ENCODE peak calls at places on chromosomes 5 and 9, in ten cellular contexts. S is colonic mucosa; D is ovary; F is mammary epithelial cell; K is pancreas; J is adrenal gland; G is stomach; V is mucosa of descending colon; A is naive thymus-derived CD4-positive, alpha-beta T cell; U is PC-3. T is an unnamed sample.

GRCh38 chr5:73693573-73694061 is 67.6 kb downstream of the ARHGEF28 start:
- DNase-seq in S (no peak), D (peak; percentile 82), F (no peak), K (peak; percentile 35), J (peak; percentile 52), G (no peak), V (peak; percentile 58), A (no peak), U (peak; percentile 47), T (peak; percentile 42)

GRCh38 chr9:122192261-122192875 is 32.7 kb downstream of the MORN5 start:
- DNase-seq in S (no peak), D (no peak), F (no peak), K (no peak), J (no peak), G (peak; percentile 45), V (no peak), A (no peak), U (no peak), T (no peak)

GRCh38 chr9:121640076-121640475 is 11.4 kb upstream of the DAB2IP start:
- DNase-seq in S (peak; percentile 89), D (peak; percentile 52), F (no peak), K (peak; percentile 77), J (peak; percentile 46), G (peak; percentile 85), V (peak; percentile 93), A (peak; percentile 5), U (peak; percentile 50), T (peak; percentile 56)

GRCh38 chr9:69130456-69131441 is 43.3 kb upstream of the TJP2 start:
- DNase-seq in S (no peak), D (no peak), F (peak; percentile 82), K (no peak), J (peak; percentile 73), G (no peak), V (no peak), A (no peak), U (peak; percentile 48), T (peak; percentile 35)

GRCh38 chr5:139710370-139711066 is 62.4 kb downstream of the CXXC5 start:
- DNase-seq in S (peak; percentile 47), D (peak; percentile 29), F (peak; percentile 34), K (peak; percentile 70), J (peak; percentile 50), G (peak; percentile 54), V (peak; percentile 41), A (peak; percentile 63), U (no peak), T (peak; percentile 87)

GRCh38 chr5:126917918-126918623 is 112.3 kb downstream of the MARCHF3 start:
- DNase-seq in S (no peak), D (no peak), F (no peak), K (no peak), J (no peak), G (no peak), V (no peak), A (no peak), U (peak; percentile 87), T (no peak)

GRCh38 chr9:120138955-120139354 is 441.0 kb downstream of the CDK5RAP2 start:
- DNase-seq in S (no peak), D (no peak), F (no peak), K (no peak), J (no peak), G (no peak), V (no peak), A (no peak), U (no peak), T (no peak)

GRCh38 chr9:108259917-108260675 is 595.7 kb downstream of the ACTL7B start:
- DNase-seq in S (no peak), D (no peak), F (peak; percentile 91), K (no peak), J (no peak), G (no peak), V (no peak), A (no peak), U (no peak), T (no peak)

GRCh38 chr5:39193553-39194465 is 25.6 kb downstream of the FYB1 start:
- DNase-seq in S (no peak), D (no peak), F (no peak), K (no peak), J (no peak), G (no peak), V (no peak), A (no peak), U (no peak), T (no peak)

GRCh38 chr5:39197556-39197955 is 21.8 kb downstream of the FYB1 start:
- DNase-seq in S (no peak), D (no peak), F (no peak), K (no peak), J (no peak), G (no peak), V (no peak), A (peak; percentile 57), U (no peak), T (no peak)

GRCh38 chr5:39195198-39195826 is 24.1 kb downstream of the FYB1 start:
- DNase-seq in S (no peak), D (no peak), F (no peak), K (no peak), J (no peak), G (no peak), V (no peak), A (no peak), U (no peak), T (no peak)

GRCh38 chr5:39192449-39193160 is 26.8 kb downstream of the FYB1 start:
- DNase-seq in S (no peak), D (no peak), F (no peak), K (no peak), J (no peak), G (no peak), V (no peak), A (no peak), U (no peak), T (no peak)

GRCh38 chr5:39194466-39195136 is 24.8 kb downstream of the FYB1 start:
- DNase-seq in S (no peak), D (no peak), F (peak; percentile 96), K (no peak), J (no peak), G (no peak), V (no peak), A (no peak), U (peak; percentile 82), T (peak; percentile 62)
- H3K4me1 ChIP-seq in S (no peaks in the 10 kb centered on the region), D (no peaks in the 10 kb centered on the region), F (peaks cover 52% of the 10 kb centered on the region), K (peaks cover 3% of the 10 kb centered on the region), J (no peaks in the 10 kb centered on the region), G (peaks cover 11% of the 10 kb centered on the region), V (no peaks in the 10 kb centered on the region), A (peaks cover 67% of the 10 kb centered on the region), U (peaks cover 46% of the 10 kb centered on the region), T (peaks cover 18% of the 10 kb centered on the region)

GRCh38 chr5:168790037-168790635 is 211.0 kb upstream of the PANK3 start:
- DNase-seq in S (no peak), D (no peak), F (no peak), K (no peak), J (no peak), G (no peak), V (no peak), A (no peak), U (no peak), T (no peak)

GRCh38 chr5:168788107-168788506 is 208.9 kb upstream of the PANK3 start:
- DNase-seq in S (no peak), D (no peak), F (no peak), K (no peak), J (no peak), G (no peak), V (no peak), A (no peak), U (no peak), T (no peak)

GRCh38 chr5:168790691-168791230 is 211.6 kb upstream of the PANK3 start:
- DNase-seq in S (no peak), D (no peak), F (no peak), K (no peak), J (no peak), G (no peak), V (no peak), A (no peak), U (no peak), T (no peak)

GRCh38 chr5:168786142-168786541 is 207.0 kb upstream of the PANK3 start:
- DNase-seq in S (no peak), D (no peak), F (no peak), K (no peak), J (no peak), G (no peak), V (no peak), A (no peak), U (peak; percentile 9), T (no peak)

DNA sequence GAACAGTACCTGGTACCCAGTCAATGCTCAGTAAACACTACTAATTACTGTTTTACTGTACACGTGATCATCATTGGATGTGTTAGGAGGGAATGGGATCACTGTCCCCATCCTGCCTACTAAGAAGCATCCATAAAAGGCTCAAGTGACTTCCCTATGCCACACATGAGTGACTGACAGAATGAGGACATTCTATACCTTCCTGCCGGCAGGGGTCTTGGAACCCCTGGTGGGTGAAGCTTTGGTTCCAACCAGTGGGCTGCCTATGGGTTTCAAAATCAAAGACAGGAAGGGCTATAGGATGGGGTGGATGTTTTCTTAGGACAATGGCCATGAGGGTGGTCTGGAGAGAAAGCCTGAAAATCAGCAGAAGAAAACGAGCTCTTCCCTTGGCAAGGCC is 209.6 kb upstream of the PANK3 start:
- DNase-seq in S (no peak), D (no peak), F (no peak), K (no peak), J (no peak), G (no peak), V (no peak), A (no peak), U (no peak), T (no peak)
- H3K4me1 ChIP-seq in S (no peaks in the 10 kb centered on the region), D (peaks cover 3% of the 10 kb centered on the region), F (no peaks in the 10 kb centered on the region), K (no peaks in the 10 kb centered on the region), J (peaks cover 6% of the 10 kb centered on the region), G (peaks cover 2% of the 10 kb centered on the region), V (no peaks in the 10 kb centered on the region), A (no peaks in the 10 kb centered on the region), U (no peaks in the 10 kb centered on the region), T (peaks cover 4% of the 10 kb centered on the region)

GRCh38 chr5:159908201-159908940 is 7.9 kb upstream of the ADRA1B start:
- DNase-seq in S (no peak), D (no peak), F (no peak), K (no peak), J (no peak), G (no peak), V (no peak), A (no peak), U (no peak), T (peak; percentile 14)
- H3K4me1 ChIP-seq in S (peaks cover 5% of the 10 kb centered on the region), D (peaks cover 7% of the 10 kb centered on the region), F (peaks cover 67% of the 10 kb centered on the region), K (no peaks in the 10 kb centered on the region), J (peaks cover 14% of the 10 kb centered on the region), G (peaks cover 9% of the 10 kb centered on the region), V (no peaks in the 10 kb centered on the region), A (no peaks in the 10 kb centered on the region), U (peaks cover 68% of the 10 kb centered on the region), T (peaks cover 17% of the 10 kb centered on the region)

DNA sequence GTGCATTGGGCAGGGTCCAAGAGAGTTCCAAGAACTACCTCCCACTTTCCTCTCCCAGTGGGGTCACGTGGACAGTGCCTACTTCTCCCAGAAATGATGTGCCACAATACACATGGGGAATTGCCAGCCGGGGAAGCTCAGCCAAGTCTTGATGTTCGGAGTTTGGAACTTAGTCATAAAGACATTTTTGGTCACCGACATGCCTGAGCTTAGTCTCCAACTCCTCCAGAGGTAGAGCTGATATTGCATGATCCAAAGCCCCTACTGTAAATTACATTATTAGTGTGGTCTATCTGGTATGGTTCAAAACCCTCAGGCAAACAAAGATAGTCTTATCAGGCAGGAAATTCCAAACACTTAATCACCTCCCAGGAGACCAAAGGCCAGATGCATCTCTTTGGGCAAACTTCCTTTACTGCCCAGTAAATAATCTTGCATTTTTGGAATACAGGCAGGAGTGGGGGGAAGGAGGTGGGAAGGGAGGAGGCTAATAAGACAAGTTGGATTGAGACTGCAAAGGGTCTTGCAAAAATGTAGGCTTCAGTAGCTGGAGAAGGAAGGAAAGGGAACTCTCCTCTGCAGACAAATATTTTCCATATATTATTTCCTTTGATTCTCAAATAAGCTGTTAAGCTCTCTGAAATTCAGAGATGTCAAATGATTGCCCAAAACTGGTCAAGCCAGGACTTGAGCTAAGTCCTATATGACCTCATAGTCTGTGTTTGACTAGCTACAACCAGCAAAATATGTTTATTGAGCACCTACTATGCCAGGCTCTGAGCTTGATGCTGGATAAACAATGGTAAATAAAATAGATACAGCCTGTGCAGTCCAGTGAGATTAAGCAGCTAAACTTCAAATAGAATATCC is 99.4 kb downstream of the DRD1 start:
- DNase-seq in S (no peak), D (no peak), F (no peak), K (no peak), J (no peak), G (no peak), V (no peak), A (no peak), U (peak; percentile 63), T (no peak)
- H3K4me1 ChIP-seq in S (no peaks in the 10 kb centered on the region), D (no peaks in the 10 kb centered on the region), F (no peaks in the 10 kb centered on the region), K (no peaks in the 10 kb centered on the region), J (no peaks in the 10 kb centered on the region), G (no peaks in the 10 kb centered on the region), V (no peaks in the 10 kb centered on the region), A (no peaks in the 10 kb centered on the region), U (peaks cover 13% of the 10 kb centered on the region), T (no peaks in the 10 kb centered on the region)

T was measured in thyroid gland.